ENCODE peak calls at places on chromosomes 11 and 22, in six cellular contexts. U is GM23338, V is stomach, C is adrenal gland, P is AG10803, R is cardiac muscle cell. W is an unnamed sample.

GRCh38 chr22:38181453-38182200 is at the start of gene PLA2G6:
- DNase-seq in C (peak), U (peak), P (peak), R (peak), V (peak), W (peak)

GRCh38 chr11:94198718-94199117 is 70.1 kb downstream of the PANX1 start:
- DNase-seq in R (no peak), U (no peak), V (no peak), P (no peak), C (no peak), W (no peak)

GRCh38 chr11:13349046-13349445 is 71.5 kb downstream of the BMAL1 start:
- DNase-seq in P (no peak), U (no peak), R (no peak), V (no peak), C (no peak), W (no peak)

GRCh38 chr11:105609832-105610781 is at the start of gene GRIA4:
- DNase-seq in R (peak), V (peak), P (peak), U (peak), C (no peak), W (peak)

GRCh38 chr11:114587398-114587953 is 8.1 kb downstream of the NXPE4 start:
- DNase-seq in U (no peak), R (no peak), P (no peak), C (no peak), V (no peak), W (no peak)

GRCh38 chr11:409600-410471 is 5.0 kb downstream of the SIGIRR start:
- DNase-seq in P (no peak), R (no peak), V (no peak), U (no peak), C (no peak), W (peak)

GRCh38 chr11:73577496-73577917 is 20.4 kb downstream of the FAM168A start:
- DNase-seq in P (peak), C (no peak), R (no peak), V (no peak), U (no peak), W (no peak)

GRCh38 chr22:18021431-18021830 is 2.9 kb downstream of the MICAL3 start:
- DNase-seq in U (no peak), R (no peak), P (no peak), C (no peak), V (no peak), W (no peak)

GRCh38 chr11:78493413-78493975 is 75.9 kb upstream of the GAB2 start:
- DNase-seq in P (no peak), C (no peak), V (no peak), R (no peak), U (no peak), W (no peak)

GRCh38 chr11:416757-417621 is 2.2 kb upstream of the SIGIRR start:
- DNase-seq in U (peak), R (peak), C (no peak), V (peak), P (peak), W (peak)

GRCh38 chr22:31102441-31103081 is 4.8 kb downstream of the SELENOM start:
- DNase-seq in C (peak), U (no peak), V (peak), P (peak), R (no peak), W (no peak)

GRCh38 chr11:76626266-76626665 is 44.3 kb downstream of the LRRC32 start:
- DNase-seq in C (no peak), U (no peak), V (no peak), R (no peak), P (no peak), W (no peak)

GRCh38 chr11:33160147-33160546 is 1.1 kb downstream of the CSTF3 start:
- DNase-seq in P (peak), V (no peak), U (peak), R (no peak), C (no peak), W (no peak)

GRCh38 chr11:67351275-67352005 is 1.9 kb downstream of the POLD4 start:
- DNase-seq in U (peak), C (peak), R (peak), P (peak), V (peak), W (peak)

GRCh38 chr11:121297872-121298271 is 5.3 kb downstream of the SC5D start:
- DNase-seq in C (no peak), R (no peak), V (no peak), U (no peak), P (no peak), W (no peak)

GRCh38 chr11:64028398-64029115 is 7.2 kb upstream of the FLRT1 start:
- DNase-seq in U (peak), P (no peak), R (peak), C (no peak), V (no peak), W (no peak)

GRCh38 chr22:24868979-24869378 is 63.0 kb downstream of the SGSM1 start:
- DNase-seq in V (no peak), R (no peak), P (no peak), C (no peak), U (no peak), W (no peak)

GRCh38 chr11:114059984-114060401 is 482 bp downstream of the ZBTB16 start:
- DNase-seq in R (peak), P (no peak), C (peak), U (peak), V (peak), W (no peak)

GRCh38 chr11:2888266-2888968 is 2.8 kb upstream of the CDKN1C start:
- DNase-seq in V (peak), C (peak), P (peak), U (peak), R (peak), W (peak)

GRCh38 chr11:2715716-2716350 is 16.0 kb upstream of the KCNQ1OT1 start:
- DNase-seq in R (no peak), U (no peak), P (no peak), C (no peak), V (no peak), W (no peak)

GRCh38 chr11:12864316-12865156 is 144.6 kb upstream of the RASSF10 start:
- DNase-seq in P (peak), V (peak), R (peak), C (no peak), U (peak), W (no peak)

GRCh38 chr11:120023551-120023950 is 114.4 kb downstream of the TRIM29 start:
- DNase-seq in C (no peak), V (no peak), P (no peak), R (no peak), U (no peak), W (no peak)

GRCh38 chr11:40338739-40339138 is 1120.7 kb downstream of the LRRC4C start:
- DNase-seq in U (peak), C (no peak), R (no peak), V (no peak), P (peak), W (no peak)

GRCh38 chr11:33388793-33389525 is 131.8 kb downstream of the HIPK3 start:
- DNase-seq in R (no peak), U (no peak), V (no peak), C (no peak), P (no peak), W (no peak)

GRCh38 chr11:121790435-121790834 is 325.6 kb downstream of the BLID start:
- DNase-seq in C (no peak), V (no peak), P (no peak), R (no peak), U (peak), W (no peak)

GRCh38 chr11:118398797-118399564 is 2.4 kb upstream of the ATP5MG start:
- DNase-seq in V (no peak), R (no peak), U (no peak), P (no peak), C (no peak), W (peak)

GRCh38 chr11:124069429-124070401 is 28.6 kb upstream of the OR10G7 start:
- DNase-seq in U (peak), V (no peak), R (peak), P (peak), C (peak), W (no peak)

GRCh38 chr11:125379565-125380343 is 116.3 kb downstream of the FEZ1 start:
- DNase-seq in C (no peak), U (no peak), P (no peak), R (no peak), V (no peak), W (no peak)

GRCh38 chr11:7154881-7155344 is 66.1 kb downstream of the RBMXL2 start:
- DNase-seq in C (no peak), U (no peak), P (no peak), R (peak), V (no peak), W (no peak)

GRCh38 chr11:84673753-84674152 is 953.4 kb downstream of the DLG2 start:
- DNase-seq in C (no peak), V (no peak), P (peak), R (no peak), U (peak), W (no peak)

GRCh38 chr11:76770642-76771445 is 12.3 kb upstream of the TSKU start:
- DNase-seq in V (peak), R (no peak), C (peak), P (peak), U (no peak), W (no peak)

GRCh38 chr22:29859976-29860766 is 22.1 kb upstream of the ASCC2 start:
- DNase-seq in P (no peak), V (no peak), C (no peak), R (no peak), U (no peak), W (no peak)

GRCh38 chr11:130175898-130176297 is 16.3 kb downstream of the ST14 start:
- DNase-seq in U (no peak), V (no peak), P (no peak), C (no peak), R (no peak), W (no peak)

GRCh38 chr22:34129691-34130486 is 209.6 kb upstream of the LARGE1 start:
- DNase-seq in R (no peak), V (no peak), U (no peak), C (no peak), P (no peak), W (no peak)

GRCh38 chr11:96149743-96150555 is 193.0 kb downstream of the MAML2 start:
- DNase-seq in U (no peak), P (peak), V (no peak), C (no peak), R (no peak), W (no peak)

GRCh38 chr11:2816517-2816916 is 69.1 kb downstream of the CDKN1C start:
- DNase-seq in U (no peak), V (no peak), P (no peak), C (no peak), R (no peak), W (no peak)

GRCh38 chr22:19987394-19988306 is 29.0 kb downstream of the ARVCF start:
- DNase-seq in C (no peak), V (no peak), R (no peak), U (no peak), P (no peak), W (no peak)
- H3K4me3 ChIP-seq in C (no peak), V (peak), R (no peak), U (peak), P (no peak), W (no peak)

GRCh38 chr11:83070044-83070877 is 1.4 kb downstream of the RAB30 start:
- DNase-seq in P (peak), V (no peak), C (peak), R (no peak), U (peak), W (no peak)

GRCh38 chr11:83070878-83071640 is 638 bp downstream of the RAB30 start:
- DNase-seq in R (peak), P (peak), V (no peak), U (peak), C (peak), W (peak)

GRCh38 chr11:83071641-83072591 is at the start of gene RAB30:
- DNase-seq in R (peak), C (peak), U (peak), V (peak), P (peak), W (peak)

GRCh38 chr11:83068573-83068972 is 3.1 kb downstream of the RAB30 start:
- DNase-seq in V (no peak), P (no peak), R (no peak), U (no peak), C (no peak), W (no peak)

GRCh38 chr11:83069441-83070043 is 2.2 kb downstream of the RAB30 start:
- DNase-seq in V (no peak), C (peak), U (no peak), R (no peak), P (no peak), W (no peak)
- H3K4me3 ChIP-seq in V (no peak), C (no peak), U (peak), R (no peak), P (peak), W (no peak)

DNA sequence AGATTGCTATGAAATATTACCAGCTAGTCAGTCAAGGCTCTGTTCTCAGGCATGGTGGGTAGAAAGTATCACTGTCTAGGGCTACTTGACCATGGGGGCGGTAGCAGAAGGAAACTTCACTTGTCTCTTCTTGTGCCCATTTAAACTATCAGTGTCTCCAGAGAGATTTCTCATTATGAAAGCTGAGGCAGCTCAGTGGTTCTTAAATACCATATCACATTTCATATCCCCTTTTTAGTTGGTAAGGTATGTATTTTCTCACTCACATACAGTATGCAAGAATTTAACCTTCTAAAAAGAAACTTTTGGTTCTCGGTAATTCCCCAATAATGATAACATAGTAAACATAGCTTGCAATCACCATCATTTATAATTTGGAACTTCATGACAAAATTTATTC is 1180.0 kb upstream of the TENM4 start:
- DNase-seq in C (no peak), P (no peak), V (no peak), U (no peak), R (no peak), W (no peak)
- H3K4me3 ChIP-seq in C (no peak), P (no peak), V (no peak), U (no peak), R (no peak), W (no peak)

GRCh38 chr22:50242406-50242949 is 2.3 kb downstream of the TUBGCP6 start:
- DNase-seq in R (no peak), U (no peak), V (no peak), C (no peak), P (no peak), W (no peak)
- H3K4me3 ChIP-seq in R (peak), U (peak), V (peak), C (no peak), P (peak), W (peak)

GRCh38 chr11:62575156-62575555 is 1.5 kb upstream of the EEF1G start:
- DNase-seq in V (peak), C (no peak), U (no peak), R (no peak), P (no peak), W (no peak)

GRCh38 chr11:62577046-62577708 is 3.5 kb upstream of the EEF1G start:
- DNase-seq in R (no peak), P (no peak), U (no peak), C (peak), V (no peak), W (no peak)

GRCh38 chr11:62574363-62575057 is 819 bp upstream of the EEF1G start:
- DNase-seq in P (no peak), V (peak), C (peak), R (no peak), U (peak), W (no peak)

GRCh38 chr11:62573592-62574362 is at the start of gene EEF1G:
- DNase-seq in U (peak), V (peak), R (peak), P (peak), C (peak), W (peak)

DNA sequence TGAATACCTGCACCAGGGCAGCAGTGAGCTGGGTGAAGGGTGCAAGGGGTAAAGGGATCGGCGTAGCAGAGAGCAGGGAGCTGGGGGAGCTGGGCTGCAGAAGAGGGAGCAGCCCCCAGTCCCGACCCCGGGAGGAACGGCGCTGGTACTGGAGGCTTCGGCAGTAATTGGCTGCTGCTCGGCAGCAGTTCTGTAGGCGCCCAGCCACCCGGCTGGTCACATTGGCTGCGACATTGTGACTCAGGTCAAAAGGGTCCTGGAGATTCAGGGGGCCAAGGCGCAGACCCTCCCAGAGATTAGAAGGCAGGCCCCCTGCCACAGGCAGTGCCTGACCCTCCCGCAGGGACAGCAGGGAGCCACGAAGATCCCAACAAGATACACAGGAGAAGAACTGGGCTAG is 2.1 kb upstream of the EEF1G start:
- DNase-seq in P (no peak), U (no peak), V (no peak), C (no peak), R (no peak), W (no peak)
- H3K4me3 ChIP-seq in P (peak), U (no peak), V (peak), C (no peak), R (no peak), W (no peak)

DNA sequence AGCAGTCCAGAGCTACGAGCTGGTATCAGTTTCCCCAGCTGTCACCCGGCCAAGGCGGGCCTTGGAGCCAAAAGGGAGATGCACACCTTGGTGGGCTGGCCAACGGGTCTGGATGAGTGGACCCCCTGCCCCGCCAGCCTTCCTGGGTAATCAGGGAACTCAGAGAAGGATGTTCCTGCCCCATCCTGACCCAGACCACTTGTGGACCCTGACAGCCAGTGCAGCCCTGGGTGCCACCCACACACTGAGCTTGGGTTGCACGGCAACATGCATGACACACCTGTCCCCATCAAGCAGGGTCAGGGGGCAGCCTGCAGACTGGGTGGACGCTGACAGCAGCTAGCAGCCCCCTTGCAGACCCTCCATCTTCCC is 8.6 kb downstream of the SLC25A1 start:
- DNase-seq in R (no peak), P (no peak), C (no peak), V (no peak), U (no peak), W (no peak)
- H3K4me3 ChIP-seq in R (no peak), P (no peak), C (no peak), V (peak), U (peak), W (no peak)